ENCODE peak calls at places on chromosomes 3 and 15, in five cellular contexts. One of them, this sample, is unnamed.

GRCh38 chr15:96285306-96285705 is 45.2 kb upstream of the NR2F2 start:
- DNase-seq in right cardiac atrium: peak
- DNase-seq in neural crest cell: no peak
- DNase-seq in RCC 7860: peak
- DNase-seq in COR-L47: no peak
- DNase-seq in this sample: no peak

GRCh38 chr3:44339181-44339741 is 695 bp downstream of the TCAIM start:
- DNase-seq in right cardiac atrium: no peak
- DNase-seq in neural crest cell: no peak
- DNase-seq in RCC 7860: no peak
- DNase-seq in COR-L47: no peak
- DNase-seq in this sample: no peak

GRCh38 chr3:57179580-57180410 is 14.6 kb upstream of the IL17RD start:
- DNase-seq in right cardiac atrium: no peak
- DNase-seq in neural crest cell: no peak
- DNase-seq in RCC 7860: peak
- DNase-seq in COR-L47: no peak
- DNase-seq in this sample: peak

GRCh38 chr3:18445421-18446066 is 20.4 kb upstream of the SATB1 start:
- DNase-seq in right cardiac atrium: no peak
- DNase-seq in neural crest cell: no peak
- DNase-seq in RCC 7860: no peak
- DNase-seq in COR-L47: no peak
- DNase-seq in this sample: no peak

GRCh38 chr15:62269504-62269903 is 104.4 kb upstream of the C2CD4B start:
- DNase-seq in right cardiac atrium: no peak
- DNase-seq in neural crest cell: no peak
- DNase-seq in RCC 7860: no peak
- DNase-seq in COR-L47: no peak
- DNase-seq in this sample: no peak

GRCh38 chr15:73598540-73599195 is 34.5 kb downstream of the NPTN start:
- DNase-seq in right cardiac atrium: peak
- DNase-seq in neural crest cell: no peak
- DNase-seq in RCC 7860: no peak
- DNase-seq in COR-L47: no peak
- DNase-seq in this sample: no peak

GRCh38 chr3:124671123-124671522 is 59.1 kb upstream of the UMPS start:
- DNase-seq in right cardiac atrium: no peak
- DNase-seq in neural crest cell: no peak
- DNase-seq in RCC 7860: no peak
- DNase-seq in COR-L47: no peak
- DNase-seq in this sample: no peak

GRCh38 chr15:63870403-63871209 is 36.9 kb upstream of the HERC1 start:
- DNase-seq in right cardiac atrium: peak
- DNase-seq in neural crest cell: no peak
- DNase-seq in RCC 7860: peak
- DNase-seq in COR-L47: no peak
- DNase-seq in this sample: no peak

GRCh38 chr3:98574157-98574556 is 19.3 kb downstream of the CPOX start:
- DNase-seq in right cardiac atrium: no peak
- DNase-seq in neural crest cell: no peak
- DNase-seq in RCC 7860: no peak
- DNase-seq in COR-L47: peak
- DNase-seq in this sample: no peak